ENCODE peak calls at places on chromosomes 16 and 17, in four cellular contexts. R is upper lobe of left lung, U is endodermal cell, F is lung. D is an unnamed sample.

GRCh38 chr17:58755577-58756245 is at the start of gene PPM1E:
- DNase-seq in U (peak; percentile 97), F (no peak), R (peak; percentile 92), D (peak; percentile 35)

GRCh38 chr16:16143038-16143763 is 80.1 kb downstream of the ABCC6 start:
- DNase-seq in F (no peak), R (no peak), U (peak; percentile 84), D (no peak)

GRCh38 chr17:49707246-49707607 is 537 bp downstream of the SLC35B1 start:
- DNase-seq in F (no peak), U (peak; percentile 61), R (no peak), D (no peak)

GRCh38 chr16:57501492-57501891 is 15.2 kb upstream of the DOK4 start:
- DNase-seq in F (no peak), U (no peak), R (no peak), D (no peak)

GRCh38 chr16:4792951-4793513 is 2.1 kb upstream of the SMIM22 start:
- DNase-seq in U (no peak), R (no peak), F (no peak), D (no peak)

GRCh38 chr17:26792486-26792885 is 501.4 kb upstream of the WSB1 start:
- DNase-seq in F (no peak), R (no peak), U (no peak), D (no peak)

GRCh38 chr16:67720236-67720635 is 1.1 kb upstream of the GFOD2 start:
- DNase-seq in F (no peak), U (no peak), R (no peak), D (no peak)

GRCh38 chr16:85686912-85687591 is 1.7 kb downstream of the GINS2 start:
- DNase-seq in R (no peak), U (no peak), F (no peak), D (no peak)

GRCh38 chr17:33647976-33648375 is 354.9 kb upstream of the ASIC2 start:
- DNase-seq in U (peak; percentile 71), F (no peak), R (no peak), D (no peak)

GRCh38 chr17:72719582-72720493 is 372.6 kb downstream of the SLC39A11 start:
- DNase-seq in F (no peak), R (no peak), U (no peak), D (no peak)

GRCh38 chr17:5770556-5771270 is 186.4 kb upstream of the NLRP1 start:
- DNase-seq in F (no peak), U (peak; percentile 86), R (no peak), D (no peak)

GRCh38 chr17:7173687-7174602 is 5.2 kb downstream of the ASGR1 start:
- DNase-seq in R (peak; percentile 87), F (peak; percentile 58), U (peak; percentile 98), D (peak; percentile 57)

GRCh38 chr17:35460354-35460851 is 11.8 kb upstream of the SLFN13 start:
- DNase-seq in U (peak; percentile 97), F (peak; percentile 75), R (peak; percentile 92), D (peak; percentile 81)

GRCh38 chr17:36611345-36612072 is 10.1 kb downstream of the MRM1 start:
- DNase-seq in F (no peak), U (no peak), R (no peak), D (no peak)

GRCh38 chr16:72935896-72936295 is 112.0 kb downstream of the ZFHX3 start:
- DNase-seq in U (no peak), R (no peak), F (no peak), D (peak; percentile 41)

GRCh38 chr16:72928089-72928981 is 119.6 kb downstream of the ZFHX3 start:
- DNase-seq in R (no peak), U (no peak), F (no peak), D (no peak)

GRCh38 chr16:72932677-72933335 is 115.1 kb downstream of the ZFHX3 start:
- DNase-seq in F (no peak), R (no peak), U (no peak), D (no peak)

GRCh38 chr16:72934661-72935403 is 113.1 kb downstream of the ZFHX3 start:
- DNase-seq in R (no peak), F (no peak), U (no peak), D (no peak)

GRCh38 chr16:72932050-72932449 is 115.9 kb downstream of the ZFHX3 start:
- DNase-seq in R (no peak), U (no peak), F (no peak), D (no peak)
- H3K4me3 ChIP-seq in R (no peak overlapping the region), U (no peak overlapping the region), F (no peak overlapping the region), D (no peak overlapping the region)

GRCh38 chr17:74971069-74971841 is 1.3 kb downstream of the HID1 start:
- DNase-seq in U (peak; percentile 42), F (no peak), R (no peak), D (peak; percentile 45)

GRCh38 chr17:74970395-74970794 is 2.2 kb downstream of the HID1 start:
- DNase-seq in U (peak; percentile 46), R (no peak), F (no peak), D (no peak)

GRCh38 chr17:74972107-74972972 is at the start of gene HID1:
- DNase-seq in R (peak; percentile 96), F (peak; percentile 52), U (peak; percentile 98), D (peak; percentile 88)

GRCh38 chr17:74971842-74972106 is 785 bp downstream of the HID1 start:
- DNase-seq in R (no peak), F (no peak), U (no peak), D (no peak)

GRCh38 chr17:74972973-74973328 is 392 bp upstream of the HID1 start:
- DNase-seq in F (no peak), U (no peak), R (no peak), D (no peak)
- H3K9me3 ChIP-seq in F (no peaks in the 10 kb centered on the region), U (no peaks in the 10 kb centered on the region), R (no peaks in the 10 kb centered on the region), D (no peaks in the 10 kb centered on the region)

GRCh38 chr17:29614345-29615047 is 8.2 kb downstream of the CORO6 start:
- DNase-seq in U (peak; percentile 63), F (no peak), R (peak; percentile 73), D (peak; percentile 15)
- H3K27me3 ChIP-seq in U (peaks cover 65% of the 10 kb centered on the region), F (no peaks in the 10 kb centered on the region), R (no peaks in the 10 kb centered on the region), D (no peaks in the 10 kb centered on the region)

DNA sequence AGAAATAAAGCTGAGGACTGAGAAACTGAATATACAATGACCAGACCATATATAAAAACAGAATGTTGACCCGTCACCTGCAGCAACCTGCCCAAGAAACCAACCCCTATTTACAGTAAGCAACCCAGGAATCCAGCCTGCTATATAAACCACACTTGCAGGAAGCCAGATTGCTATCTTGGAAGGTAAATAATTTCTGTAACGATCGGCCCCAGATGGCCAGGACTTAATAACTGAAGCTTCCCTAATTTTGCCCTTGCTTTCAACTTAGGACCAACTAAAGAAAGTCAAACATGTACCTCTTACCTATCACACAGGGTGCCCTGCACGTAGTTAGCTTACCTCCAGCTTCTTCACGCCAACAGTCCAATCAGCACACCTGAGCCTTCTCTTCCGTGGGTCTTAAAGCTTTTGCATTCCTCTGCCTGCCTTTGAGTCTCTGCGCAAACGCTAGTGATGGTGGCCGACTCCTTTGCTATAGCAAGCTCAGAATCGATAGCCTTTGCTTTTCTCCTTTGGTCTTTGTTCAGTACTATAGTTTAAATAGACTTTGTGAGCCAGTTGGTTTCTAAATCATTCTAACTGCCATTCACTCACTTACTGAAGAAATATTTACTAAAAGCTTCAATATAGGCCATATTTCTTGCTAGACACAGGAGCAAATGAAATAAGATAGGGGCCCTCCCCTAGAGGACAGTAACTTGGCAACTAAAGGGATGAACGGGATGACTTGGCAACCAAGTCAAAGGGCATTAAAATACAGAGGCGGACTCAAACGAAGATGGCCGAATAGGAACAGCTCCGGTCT is 31.3 kb downstream of the MPHOSPH6 start:
- DNase-seq in R (no peak), F (no peak), U (no peak), D (no peak)
- H3K4me3 ChIP-seq in R (no peak overlapping the region), F (no peak overlapping the region), U (peak overlapping the region; percentile 55), D (no peak overlapping the region)

DNA sequence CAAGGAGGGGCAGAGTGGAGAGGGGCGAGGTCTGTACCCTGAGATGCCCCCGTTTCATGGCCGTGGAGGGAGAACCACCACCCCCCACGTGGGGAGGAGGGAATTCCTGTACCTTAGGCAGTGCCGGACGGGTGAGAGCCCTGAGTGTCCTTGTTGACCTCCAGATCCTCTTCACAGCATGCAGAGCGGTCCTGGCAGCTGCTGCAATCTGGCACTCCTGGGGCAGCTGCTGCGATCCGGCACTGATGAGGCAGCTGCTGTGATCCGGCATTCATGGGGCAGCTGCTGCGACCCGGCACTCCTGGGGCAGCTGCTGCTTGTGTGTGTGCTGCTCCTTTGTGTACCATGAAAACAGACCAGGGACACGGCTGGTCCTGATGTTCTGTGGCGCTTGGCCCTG is 12.7 kb downstream of the ZNF778 start:
- DNase-seq in U (no peak), F (no peak), R (no peak), D (no peak)
- H3K9me3 ChIP-seq in U (peaks cover 39% of the 10 kb centered on the region), F (peaks cover 14% of the 10 kb centered on the region), R (peaks cover 5% of the 10 kb centered on the region), D (no peaks in the 10 kb centered on the region)

GRCh38 chr17:80468781-80469533 is 7.5 kb downstream of the NPTX1 start:
- DNase-seq in U (no peak), R (peak; percentile 44), F (no peak), D (no peak)
- H3K27me3 ChIP-seq in U (peaks cover 91% of the 10 kb centered on the region), R (no peaks in the 10 kb centered on the region), F (no peaks in the 10 kb centered on the region), D (peaks cover 6% of the 10 kb centered on the region)